ENCODE peak calls at places on chromosomes 6 and 20, in four cellular contexts. P is AG08396, C is uterus, X is HFFc6. Q is an unnamed sample.

GRCh38 chr6:31794294-31794865 is 1.2 kb downstream of the VARS1 start:
- DNase-seq in P (peak), C (no peak), X (peak), Q (no peak)

GRCh38 chr6:73525546-73526330 is 4.9 kb upstream of the EEF1A1 start:
- DNase-seq in P (no peak), C (no peak), X (no peak), Q (no peak)

GRCh38 chr20:11130554-11131166 is 456.9 kb upstream of the JAG1 start:
- DNase-seq in P (no peak), C (no peak), X (no peak), Q (no peak)

GRCh38 chr20:36644032-36644712 is 1.8 kb downstream of the SLA2 start:
- DNase-seq in P (no peak), C (no peak), X (no peak), Q (no peak)

GRCh38 chr6:144756469-144756868 is 471.3 kb downstream of the UTRN start:
- DNase-seq in P (no peak), C (no peak), X (no peak), Q (no peak)

GRCh38 chr20:35981969-35982368 is 13.6 kb downstream of the CNBD2 start:
- DNase-seq in P (no peak), C (no peak), X (no peak), Q (no peak)

GRCh38 chr20:50513169-50514034 is 3.2 kb downstream of the PTPN1 start:
- DNase-seq in P (peak), C (no peak), X (peak), Q (no peak)

GRCh38 chr20:61026731-61027130 is 225.3 kb upstream of the CDH4 start:
- DNase-seq in P (no peak), C (no peak), X (no peak), Q (no peak)

GRCh38 chr6:53103993-53104675 is 38.9 kb downstream of the FBXO9 start:
- DNase-seq in P (no peak), C (no peak), X (peak), Q (no peak)

Q was measured in sigmoid colon.